ENCODE peak calls at places on chromosomes 3 and 15, in eight cellular contexts. M is aorta; Y is PC-9; W is CD4-positive, CD25-positive, alpha-beta regulatory T cell; A is mesenchymal stem cell; X is PC-3; P is mucosa of descending colon; L is thoracic aorta. V is an unnamed sample. For H3K36me3, the result is how much of the 10 kb centered on the place peaks cover.

GRCh38 chr3:170745211-170745718 is 124.7 kb downstream of the RPL22L1 start:
- DNase-seq in M (no peak), Y (peak), W (no peak), A (peak), X (peak), P (no peak), L (no peak), V (no peak)

GRCh38 chr3:34783881-34784280 is 855.4 kb upstream of the ARPP21 start:
- DNase-seq in M (no peak), Y (no peak), W (no peak), A (no peak), X (no peak), P (no peak), L (no peak), V (no peak)

GRCh38 chr3:16455946-16456345 is 57.6 kb downstream of the RFTN1 start:
- DNase-seq in M (no peak), Y (no peak), W (no peak), A (no peak), X (no peak), P (no peak), L (no peak), V (no peak)

GRCh38 chr3:46406440-46406785 is 453 bp downstream of the CCR5AS start:
- DNase-seq in M (peak), Y (no peak), W (no peak), A (peak), X (no peak), P (no peak), L (no peak), V (no peak)

GRCh38 chr3:51718547-51719412 is 11.9 kb downstream of the GRM2 start:
- DNase-seq in M (peak), Y (peak), W (peak), A (peak), X (peak), P (peak), L (no peak), V (peak)

GRCh38 chr3:197713477-197713822 is 23.3 kb downstream of the RUBCN start:
- DNase-seq in M (no peak), Y (peak), W (no peak), A (no peak), X (no peak), P (no peak), L (no peak), V (no peak)

GRCh38 chr3:107910713-107911259 is 180.0 kb downstream of the CD47 start:
- DNase-seq in M (no peak), Y (no peak), W (peak), A (no peak), X (no peak), P (no peak), L (no peak), V (no peak)

GRCh38 chr3:100008081-100008698 is 106.1 kb downstream of the FILIP1L start:
- DNase-seq in M (no peak), Y (no peak), W (no peak), A (no peak), X (no peak), P (peak), L (no peak), V (no peak)

GRCh38 chr15:99454941-99455795 is 110.6 kb upstream of the MEF2A start:
- DNase-seq in M (peak), Y (peak), W (no peak), A (peak), X (peak), P (no peak), L (peak), V (peak)

GRCh38 chr15:88658972-88659931 is 20.4 kb downstream of the ISG20 start:
- DNase-seq in M (peak), Y (peak), W (no peak), A (no peak), X (peak), P (no peak), L (no peak), V (no peak)

GRCh38 chr3:182389041-182389815 is 404.1 kb upstream of the ATP11B start:
- DNase-seq in M (no peak), Y (peak), W (no peak), A (no peak), X (peak), P (no peak), L (no peak), V (no peak)

GRCh38 chr15:33126559-33127290 is 67.8 kb downstream of the FMN1 start:
- DNase-seq in M (peak), Y (peak), W (peak), A (peak), X (peak), P (peak), L (peak), V (no peak)

GRCh38 chr3:121155023-121155422 is 247.0 kb downstream of the STXBP5L start:
- DNase-seq in M (no peak), Y (no peak), W (no peak), A (peak), X (peak), P (no peak), L (no peak), V (no peak)

GRCh38 chr15:29922191-29922590 is 99.9 kb upstream of the TJP1 start:
- DNase-seq in M (no peak), Y (no peak), W (no peak), A (no peak), X (no peak), P (no peak), L (no peak), V (no peak)

GRCh38 chr3:51799879-51800757 is 21.1 kb upstream of the IQCF6 start:
- DNase-seq in M (no peak), Y (peak), W (peak), A (peak), X (peak), P (peak), L (no peak), V (no peak)

GRCh38 chr3:154275965-154276364 is 48.3 kb downstream of the DHX36 start:
- DNase-seq in M (no peak), Y (no peak), W (no peak), A (no peak), X (peak), P (no peak), L (no peak), V (no peak)

GRCh38 chr3:4505688-4506558 is 12.8 kb downstream of the ITPR1 start:
- DNase-seq in M (no peak), Y (no peak), W (no peak), A (no peak), X (no peak), P (no peak), L (no peak), V (no peak)

GRCh38 chr3:133927543-133928066 is 31.9 kb upstream of the RAB6B start:
- DNase-seq in M (no peak), Y (no peak), W (peak), A (peak), X (peak), P (peak), L (no peak), V (peak)

GRCh38 chr3:16013563-16013962 is 160.9 kb upstream of the GALNT15 start:
- DNase-seq in M (no peak), Y (no peak), W (no peak), A (no peak), X (no peak), P (no peak), L (no peak), V (no peak)

GRCh38 chr15:26242565-26242964 is 379.4 kb upstream of the ATP10A start:
- DNase-seq in M (no peak), Y (no peak), W (no peak), A (no peak), X (no peak), P (no peak), L (no peak), V (peak)

GRCh38 chr3:120214161-120214560 is 70.9 kb downstream of the GPR156 start:
- DNase-seq in M (no peak), Y (no peak), W (no peak), A (peak), X (peak), P (no peak), L (no peak), V (no peak)

GRCh38 chr3:11514191-11514770 is 129.4 kb downstream of the VGLL4 start:
- DNase-seq in M (peak), Y (peak), W (no peak), A (peak), X (peak), P (no peak), L (peak), V (no peak)

GRCh38 chr15:74957301-74958035 is 896 bp upstream of the RPP25 start:
- DNase-seq in M (peak), Y (no peak), W (no peak), A (no peak), X (no peak), P (peak), L (no peak), V (peak)

GRCh38 chr15:26091184-26091583 is 228.1 kb upstream of the ATP10A start:
- DNase-seq in M (no peak), Y (no peak), W (no peak), A (no peak), X (peak), P (no peak), L (no peak), V (no peak)

GRCh38 chr3:31533169-31533870 is 595 bp downstream of the STT3B start:
- DNase-seq in M (peak), Y (peak), W (peak), A (peak), X (peak), P (peak), L (no peak), V (peak)

GRCh38 chr3:24318668-24319287 is 175.9 kb downstream of the THRB start:
- DNase-seq in M (no peak), Y (peak), W (no peak), A (no peak), X (peak), P (no peak), L (no peak), V (no peak)

GRCh38 chr15:92882697-92883642 is 17.2 kb upstream of the CHD2 start:
- DNase-seq in M (peak), Y (no peak), W (no peak), A (no peak), X (no peak), P (no peak), L (no peak), V (peak)

GRCh38 chr3:12180218-12180617 is 21.5 kb upstream of the TIMP4 start:
- DNase-seq in M (peak), Y (peak), W (no peak), A (peak), X (peak), P (peak), L (no peak), V (no peak)

GRCh38 chr3:78887608-78888011 is 880.2 kb downstream of the ROBO1 start:
- DNase-seq in M (no peak), Y (no peak), W (no peak), A (peak), X (no peak), P (no peak), L (no peak), V (no peak)

GRCh38 chr3:32968367-32969087 is 17.1 kb downstream of the CCR4 start:
- DNase-seq in M (no peak), Y (no peak), W (no peak), A (no peak), X (no peak), P (no peak), L (no peak), V (no peak)

GRCh38 chr3:190258634-190259033 is 63.6 kb downstream of the CLDN1 start:
- DNase-seq in M (no peak), Y (no peak), W (no peak), A (no peak), X (no peak), P (no peak), L (no peak), V (no peak)

GRCh38 chr3:50481992-50482391 is 21.4 kb downstream of the CACNA2D2 start:
- DNase-seq in M (no peak), Y (no peak), W (no peak), A (no peak), X (no peak), P (peak), L (no peak), V (peak)

GRCh38 chr3:13708301-13708700 is 159.4 kb downstream of the FBLN2 start:
- DNase-seq in M (peak), Y (no peak), W (no peak), A (no peak), X (no peak), P (no peak), L (no peak), V (no peak)

DNA sequence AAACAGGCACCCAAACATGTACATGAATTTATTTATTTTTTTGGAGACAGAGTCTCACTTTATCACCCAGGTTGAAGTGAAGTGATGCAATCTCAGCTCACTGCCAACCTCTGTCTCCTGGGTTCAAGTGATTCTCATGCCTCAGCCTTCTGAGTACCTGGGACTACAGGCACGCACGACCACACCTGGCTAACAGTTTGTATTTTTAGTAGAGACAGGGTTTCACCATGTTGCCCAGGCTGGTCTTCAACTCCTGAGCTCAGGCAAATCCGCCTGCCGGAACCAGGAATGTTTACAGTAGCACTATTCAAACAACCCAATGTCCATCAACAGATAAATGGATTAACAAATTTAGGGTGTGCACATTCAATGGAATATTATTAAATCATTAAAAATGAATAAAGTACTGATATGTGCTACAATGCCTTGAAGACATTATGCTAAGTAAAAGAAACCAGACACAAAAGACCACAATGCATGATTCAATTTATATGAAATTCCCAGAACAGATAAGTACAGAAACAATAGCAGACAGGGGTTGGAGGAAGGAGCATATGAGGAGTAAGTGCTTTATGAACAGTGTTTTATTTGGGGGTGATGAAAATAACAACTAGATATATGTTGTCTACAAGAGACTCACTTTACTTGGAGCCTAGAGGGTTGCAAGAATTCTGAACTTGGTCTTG is 1.3 kb downstream of the LEO1 start:
- DNase-seq in M (no peak), Y (no peak), W (no peak), A (peak), X (no peak), P (no peak), L (no peak), V (no peak)
- H3K4me3 ChIP-seq in M (no peak), Y (peak), W (peak), A (no peak), X (peak), P (no peak), L (peak), V (peak)

GRCh38 chr15:85690546-85691226 is 104.0 kb downstream of the KLHL25 start:
- DNase-seq in M (no peak), Y (no peak), W (peak), A (no peak), X (no peak), P (no peak), L (no peak), V (no peak)
- H3K36me3 ChIP-seq in M (under half), Y (under half), W (under half), A (under half), X (under half), P (under half), L (under half), V (under half)

DNA sequence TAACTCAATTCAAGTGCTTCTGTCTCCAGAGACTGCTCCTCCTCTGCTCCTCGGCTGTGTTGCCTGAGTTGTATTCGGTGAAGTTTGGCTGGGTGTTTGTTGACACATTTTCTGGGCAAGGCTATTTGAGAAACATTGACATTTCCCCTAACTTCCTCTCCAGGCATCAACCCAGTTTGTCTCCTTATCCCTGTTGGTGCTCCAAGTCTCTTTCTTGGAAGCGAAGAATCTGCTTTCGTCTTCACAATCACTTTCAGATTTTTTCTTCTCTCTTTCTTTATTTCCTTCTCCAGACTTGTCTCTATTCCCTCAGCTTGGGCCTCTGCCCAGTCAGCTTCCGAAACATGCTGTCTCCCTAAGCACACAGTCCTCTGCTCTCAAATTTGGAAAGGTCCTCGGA is 84.7 kb downstream of the ETV5 start:
- DNase-seq in M (peak), Y (no peak), W (no peak), A (no peak), X (no peak), P (no peak), L (no peak), V (no peak)
- H3K4me3 ChIP-seq in M (no peak), Y (no peak), W (no peak), A (no peak), X (no peak), P (no peak), L (peak), V (no peak)

GRCh38 chr3:66413151-66413751 is 87.6 kb downstream of the LRIG1 start:
- DNase-seq in M (no peak), Y (no peak), W (no peak), A (peak), X (peak), P (no peak), L (no peak), V (no peak)
- H3K36me3 ChIP-seq in M (under half), Y (under half), W (half or more), A (under half), X (under half), P (under half), L (under half), V (half or more)

GRCh38 chr15:85582719-85583089 is 202.3 kb downstream of the AKAP13 start:
- DNase-seq in M (peak), Y (no peak), W (peak), A (peak), X (no peak), P (peak), L (no peak), V (no peak)

GRCh38 chr15:85587707-85588441 is 206.9 kb downstream of the KLHL25 start:
- DNase-seq in M (no peak), Y (peak), W (no peak), A (peak), X (peak), P (no peak), L (no peak), V (no peak)

GRCh38 chr15:85583404-85584390 is 203.3 kb downstream of the AKAP13 start:
- DNase-seq in M (no peak), Y (peak), W (peak), A (peak), X (peak), P (peak), L (no peak), V (no peak)

GRCh38 chr15:85582076-85582718 is 201.8 kb downstream of the AKAP13 start:
- DNase-seq in M (no peak), Y (no peak), W (peak), A (no peak), X (no peak), P (peak), L (no peak), V (no peak)

DNA sequence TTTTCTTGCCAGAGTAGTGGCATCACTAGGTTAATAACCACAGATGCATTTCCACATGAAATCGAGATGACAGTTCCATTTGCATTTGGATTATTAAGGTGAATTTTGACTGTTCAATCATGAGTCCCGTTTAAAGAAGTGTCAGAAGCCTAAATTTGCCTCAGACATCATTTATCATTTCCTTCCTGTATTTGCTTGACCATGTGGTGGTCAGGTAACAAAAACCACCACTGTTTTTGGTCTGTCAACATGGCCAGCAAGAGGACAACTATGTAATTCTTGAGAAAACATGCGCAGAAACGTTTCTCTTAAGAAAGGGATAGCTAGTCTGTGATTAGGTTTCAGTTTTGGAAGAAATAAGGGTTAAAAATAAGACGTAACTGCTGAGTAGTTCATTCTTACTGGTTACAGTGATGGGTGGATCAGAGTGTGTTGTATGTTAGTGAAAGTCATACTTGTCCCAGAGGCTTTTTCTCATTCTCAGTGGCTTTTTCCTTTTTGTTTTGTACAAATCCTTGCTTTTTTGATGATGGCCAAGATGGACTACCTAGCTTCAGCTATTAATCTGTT is 204.5 kb downstream of the AKAP13 start:
- DNase-seq in M (no peak), Y (no peak), W (peak), A (no peak), X (no peak), P (no peak), L (no peak), V (no peak)
- H3K4me3 ChIP-seq in M (no peak), Y (no peak), W (peak), A (no peak), X (no peak), P (no peak), L (peak), V (no peak)

DNA sequence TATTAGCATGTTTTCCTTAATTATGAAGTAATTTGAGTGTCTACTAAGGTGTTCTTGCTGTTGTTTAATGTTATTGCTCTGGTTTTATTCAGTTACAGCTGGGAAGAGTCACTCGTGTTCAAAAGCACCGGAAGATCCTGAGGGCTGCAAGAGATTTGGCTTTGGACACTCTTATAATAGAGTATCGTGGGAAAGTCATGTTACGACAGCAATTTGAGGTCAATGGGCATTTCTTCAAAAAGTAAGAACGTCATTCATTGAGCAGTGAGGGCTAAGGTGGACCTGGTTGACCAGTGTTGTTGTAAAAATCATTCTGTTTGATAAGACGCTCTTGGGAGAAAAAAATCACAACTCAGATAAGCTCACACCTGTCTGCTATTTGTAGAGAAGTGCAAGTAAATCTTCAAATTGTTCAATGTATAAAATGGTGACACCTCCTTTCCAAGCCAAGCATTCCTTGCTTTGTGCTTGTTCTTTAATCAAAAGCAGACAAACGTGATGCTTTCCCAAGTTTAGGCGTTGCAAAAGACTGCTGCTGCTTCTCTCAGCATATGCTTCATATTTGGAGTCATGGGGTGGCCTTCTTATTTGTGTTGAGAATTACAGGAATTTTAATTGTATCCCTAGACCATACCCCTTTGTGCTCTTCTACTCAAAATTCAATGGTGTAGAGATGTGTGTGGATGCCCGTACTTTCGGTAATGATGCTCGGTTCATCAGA is 44.2 kb downstream of the SETD5 start:
- DNase-seq in M (no peak), Y (no peak), W (no peak), A (no peak), X (no peak), P (no peak), L (no peak), V (no peak)
- H3K36me3 ChIP-seq in M (under half), Y (half or more), W (half or more), A (under half), X (half or more), P (under half), L (half or more), V (half or more)

GRCh38 chr15:73081321-73081958 is 29.2 kb downstream of the NEO1 start:
- DNase-seq in M (no peak), Y (no peak), W (peak), A (peak), X (peak), P (peak), L (no peak), V (no peak)
- H3K4me3 ChIP-seq in M (no peak), Y (no peak), W (no peak), A (no peak), X (no peak), P (no peak), L (no peak), V (no peak)